ENCODE peak calls at places on chromosomes 1 and 21, in nine cellular contexts. One of them, this sample, is unnamed.

GRCh38 chr1:163072658-163073057 is 3.5 kb downstream of the RGS4 start:
- DNase-seq in D341Med: no peak
- DNase-seq in cardiac septum: no peak
- DNase-seq in CD8-positive, alpha-beta T cell: no peak
- DNase-seq in caudate nucleus: no peak
- DNase-seq in H7: no peak
- DNase-seq in activated T-helper 2 cell treated with anti-CD3 and anti-CD28 coated beads, Interferon-gamma antibody, Interleukin-2, Interleukin-4, amounts not matched to agents 10 μg/mL and 5 μg/mL and 100 μg/mL, durations not matched to agents 14 hours and 24 hours and 36 hours: no peak
- DNase-seq in stimulated activated naive B cell treated with anti-CD40 and anti-IgM and Interleukin-4, amounts not matched to agents 10 μg/mL and 1 μg/mL and 100 μg/mL, for 72 hours: no peak
- DNase-seq in Calu3: no peak
- DNase-seq in this sample: no peak

GRCh38 chr1:118483245-118484006 is 298.4 kb upstream of the SPAG17 start:
- DNase-seq in CD8-positive, alpha-beta T cell: no peak
- DNase-seq in activated T-helper 2 cell treated with anti-CD3 and anti-CD28 coated beads, Interferon-gamma antibody, Interleukin-2, Interleukin-4, amounts not matched to agents 10 μg/mL and 5 μg/mL and 100 μg/mL, durations not matched to agents 14 hours and 24 hours and 36 hours: no peak
- DNase-seq in D341Med: no peak
- DNase-seq in caudate nucleus: no peak
- DNase-seq in stimulated activated naive B cell treated with anti-CD40 and anti-IgM and Interleukin-4, amounts not matched to agents 10 μg/mL and 1 μg/mL and 100 μg/mL, for 72 hours: no peak
- DNase-seq in cardiac septum: no peak
- DNase-seq in H7: no peak
- DNase-seq in Calu3: no peak
- DNase-seq in this sample: no peak

GRCh38 chr1:157418659-157419058 is 133.7 kb downstream of the FCRL5 start:
- DNase-seq in CD8-positive, alpha-beta T cell: no peak
- DNase-seq in D341Med: no peak
- DNase-seq in Calu3: no peak
- DNase-seq in caudate nucleus: no peak
- DNase-seq in cardiac septum: no peak
- DNase-seq in H7: no peak
- DNase-seq in stimulated activated naive B cell treated with anti-CD40 and anti-IgM and Interleukin-4, amounts not matched to agents 10 μg/mL and 1 μg/mL and 100 μg/mL, for 72 hours: no peak
- DNase-seq in activated T-helper 2 cell treated with anti-CD3 and anti-CD28 coated beads, Interferon-gamma antibody, Interleukin-2, Interleukin-4, amounts not matched to agents 10 μg/mL and 5 μg/mL and 100 μg/mL, durations not matched to agents 14 hours and 24 hours and 36 hours: no peak
- DNase-seq in this sample: no peak

GRCh38 chr1:232943679-232944252 is 6.6 kb upstream of the NTPCR start:
- DNase-seq in caudate nucleus: no peak
- DNase-seq in H7: no peak
- DNase-seq in activated T-helper 2 cell treated with anti-CD3 and anti-CD28 coated beads, Interferon-gamma antibody, Interleukin-2, Interleukin-4, amounts not matched to agents 10 μg/mL and 5 μg/mL and 100 μg/mL, durations not matched to agents 14 hours and 24 hours and 36 hours: no peak
- DNase-seq in stimulated activated naive B cell treated with anti-CD40 and anti-IgM and Interleukin-4, amounts not matched to agents 10 μg/mL and 1 μg/mL and 100 μg/mL, for 72 hours: peak
- DNase-seq in D341Med: no peak
- DNase-seq in CD8-positive, alpha-beta T cell: no peak
- DNase-seq in Calu3: no peak
- DNase-seq in cardiac septum: no peak
- DNase-seq in this sample: no peak

GRCh38 chr1:200767326-200767725 is 28.6 kb downstream of the CAMSAP2 start:
- DNase-seq in activated T-helper 2 cell treated with anti-CD3 and anti-CD28 coated beads, Interferon-gamma antibody, Interleukin-2, Interleukin-4, amounts not matched to agents 10 μg/mL and 5 μg/mL and 100 μg/mL, durations not matched to agents 14 hours and 24 hours and 36 hours: no peak
- DNase-seq in Calu3: no peak
- DNase-seq in CD8-positive, alpha-beta T cell: no peak
- DNase-seq in stimulated activated naive B cell treated with anti-CD40 and anti-IgM and Interleukin-4, amounts not matched to agents 10 μg/mL and 1 μg/mL and 100 μg/mL, for 72 hours: no peak
- DNase-seq in H7: no peak
- DNase-seq in cardiac septum: no peak
- DNase-seq in caudate nucleus: no peak
- DNase-seq in D341Med: no peak
- DNase-seq in this sample: no peak

GRCh38 chr21:37338671-37339526 is 27.7 kb upstream of the DYRK1A start:
- DNase-seq in D341Med: no peak
- DNase-seq in stimulated activated naive B cell treated with anti-CD40 and anti-IgM and Interleukin-4, amounts not matched to agents 10 μg/mL and 1 μg/mL and 100 μg/mL, for 72 hours: no peak
- DNase-seq in caudate nucleus: no peak
- DNase-seq in H7: no peak
- DNase-seq in CD8-positive, alpha-beta T cell: no peak
- DNase-seq in activated T-helper 2 cell treated with anti-CD3 and anti-CD28 coated beads, Interferon-gamma antibody, Interleukin-2, Interleukin-4, amounts not matched to agents 10 μg/mL and 5 μg/mL and 100 μg/mL, durations not matched to agents 14 hours and 24 hours and 36 hours: no peak
- DNase-seq in cardiac septum: no peak
- DNase-seq in Calu3: peak
- DNase-seq in this sample: peak

GRCh38 chr1:90246069-90246468 is 251.2 kb downstream of the ZNF326 start:
- DNase-seq in cardiac septum: no peak
- DNase-seq in caudate nucleus: no peak
- DNase-seq in H7: no peak
- DNase-seq in D341Med: no peak
- DNase-seq in activated T-helper 2 cell treated with anti-CD3 and anti-CD28 coated beads, Interferon-gamma antibody, Interleukin-2, Interleukin-4, amounts not matched to agents 10 μg/mL and 5 μg/mL and 100 μg/mL, durations not matched to agents 14 hours and 24 hours and 36 hours: no peak
- DNase-seq in CD8-positive, alpha-beta T cell: no peak
- DNase-seq in stimulated activated naive B cell treated with anti-CD40 and anti-IgM and Interleukin-4, amounts not matched to agents 10 μg/mL and 1 μg/mL and 100 μg/mL, for 72 hours: no peak
- DNase-seq in Calu3: no peak
- DNase-seq in this sample: no peak

GRCh38 chr21:16342932-16343331 is 613.1 kb downstream of the USP25 start:
- DNase-seq in cardiac septum: no peak
- DNase-seq in stimulated activated naive B cell treated with anti-CD40 and anti-IgM and Interleukin-4, amounts not matched to agents 10 μg/mL and 1 μg/mL and 100 μg/mL, for 72 hours: no peak
- DNase-seq in D341Med: no peak
- DNase-seq in H7: no peak
- DNase-seq in Calu3: no peak
- DNase-seq in CD8-positive, alpha-beta T cell: no peak
- DNase-seq in activated T-helper 2 cell treated with anti-CD3 and anti-CD28 coated beads, Interferon-gamma antibody, Interleukin-2, Interleukin-4, amounts not matched to agents 10 μg/mL and 5 μg/mL and 100 μg/mL, durations not matched to agents 14 hours and 24 hours and 36 hours: no peak
- DNase-seq in caudate nucleus: no peak
- DNase-seq in this sample: no peak

GRCh38 chr1:190416239-190416638 is 61.4 kb downstream of the BRINP3 start:
- DNase-seq in Calu3: no peak
- DNase-seq in stimulated activated naive B cell treated with anti-CD40 and anti-IgM and Interleukin-4, amounts not matched to agents 10 μg/mL and 1 μg/mL and 100 μg/mL, for 72 hours: no peak
- DNase-seq in activated T-helper 2 cell treated with anti-CD3 and anti-CD28 coated beads, Interferon-gamma antibody, Interleukin-2, Interleukin-4, amounts not matched to agents 10 μg/mL and 5 μg/mL and 100 μg/mL, durations not matched to agents 14 hours and 24 hours and 36 hours: no peak
- DNase-seq in caudate nucleus: no peak
- DNase-seq in cardiac septum: no peak
- DNase-seq in H7: no peak
- DNase-seq in D341Med: peak
- DNase-seq in CD8-positive, alpha-beta T cell: no peak
- DNase-seq in this sample: peak

GRCh38 chr1:229862017-229862774 is 204.8 kb upstream of the GALNT2 start:
- DNase-seq in stimulated activated naive B cell treated with anti-CD40 and anti-IgM and Interleukin-4, amounts not matched to agents 10 μg/mL and 1 μg/mL and 100 μg/mL, for 72 hours: no peak
- DNase-seq in D341Med: no peak
- DNase-seq in CD8-positive, alpha-beta T cell: no peak
- DNase-seq in Calu3: no peak
- DNase-seq in H7: peak
- DNase-seq in caudate nucleus: peak
- DNase-seq in activated T-helper 2 cell treated with anti-CD3 and anti-CD28 coated beads, Interferon-gamma antibody, Interleukin-2, Interleukin-4, amounts not matched to agents 10 μg/mL and 5 μg/mL and 100 μg/mL, durations not matched to agents 14 hours and 24 hours and 36 hours: no peak
- DNase-seq in cardiac septum: no peak
- DNase-seq in this sample: no peak

GRCh38 chr1:48776400-48777218 is at the start of gene BEND5:
- DNase-seq in activated T-helper 2 cell treated with anti-CD3 and anti-CD28 coated beads, Interferon-gamma antibody, Interleukin-2, Interleukin-4, amounts not matched to agents 10 μg/mL and 5 μg/mL and 100 μg/mL, durations not matched to agents 14 hours and 24 hours and 36 hours: peak
- DNase-seq in H7: peak
- DNase-seq in stimulated activated naive B cell treated with anti-CD40 and anti-IgM and Interleukin-4, amounts not matched to agents 10 μg/mL and 1 μg/mL and 100 μg/mL, for 72 hours: peak
- DNase-seq in CD8-positive, alpha-beta T cell: peak
- DNase-seq in caudate nucleus: peak
- DNase-seq in Calu3: peak
- DNase-seq in cardiac septum: peak
- DNase-seq in D341Med: peak
- DNase-seq in this sample: peak

GRCh38 chr1:110390096-110390495 is 730 bp downstream of the SLC16A4 start:
- DNase-seq in D341Med: no peak
- DNase-seq in H7: no peak
- DNase-seq in activated T-helper 2 cell treated with anti-CD3 and anti-CD28 coated beads, Interferon-gamma antibody, Interleukin-2, Interleukin-4, amounts not matched to agents 10 μg/mL and 5 μg/mL and 100 μg/mL, durations not matched to agents 14 hours and 24 hours and 36 hours: no peak
- DNase-seq in cardiac septum: no peak
- DNase-seq in CD8-positive, alpha-beta T cell: no peak
- DNase-seq in stimulated activated naive B cell treated with anti-CD40 and anti-IgM and Interleukin-4, amounts not matched to agents 10 μg/mL and 1 μg/mL and 100 μg/mL, for 72 hours: no peak
- DNase-seq in Calu3: no peak
- DNase-seq in caudate nucleus: no peak
- DNase-seq in this sample: no peak

GRCh38 chr1:119488216-119488615 is 18.8 kb upstream of the HSD3B1 start:
- DNase-seq in stimulated activated naive B cell treated with anti-CD40 and anti-IgM and Interleukin-4, amounts not matched to agents 10 μg/mL and 1 μg/mL and 100 μg/mL, for 72 hours: no peak
- DNase-seq in caudate nucleus: no peak
- DNase-seq in cardiac septum: no peak
- DNase-seq in D341Med: no peak
- DNase-seq in Calu3: no peak
- DNase-seq in H7: no peak
- DNase-seq in CD8-positive, alpha-beta T cell: no peak
- DNase-seq in activated T-helper 2 cell treated with anti-CD3 and anti-CD28 coated beads, Interferon-gamma antibody, Interleukin-2, Interleukin-4, amounts not matched to agents 10 μg/mL and 5 μg/mL and 100 μg/mL, durations not matched to agents 14 hours and 24 hours and 36 hours: no peak
- DNase-seq in this sample: no peak

GRCh38 chr1:23343246-23344110 is 606 bp downstream of the HNRNPR start:
- DNase-seq in D341Med: peak
- DNase-seq in stimulated activated naive B cell treated with anti-CD40 and anti-IgM and Interleukin-4, amounts not matched to agents 10 μg/mL and 1 μg/mL and 100 μg/mL, for 72 hours: peak
- DNase-seq in caudate nucleus: no peak
- DNase-seq in activated T-helper 2 cell treated with anti-CD3 and anti-CD28 coated beads, Interferon-gamma antibody, Interleukin-2, Interleukin-4, amounts not matched to agents 10 μg/mL and 5 μg/mL and 100 μg/mL, durations not matched to agents 14 hours and 24 hours and 36 hours: peak
- DNase-seq in CD8-positive, alpha-beta T cell: peak
- DNase-seq in H7: peak
- DNase-seq in cardiac septum: peak
- DNase-seq in Calu3: peak
- DNase-seq in this sample: peak